ENCODE peak calls at places on chromosomes 2 and 18, in four cellular contexts. A is IMR-90, N is OCI-LY7, S is GM23338. V is an unnamed sample.

GRCh38 chr18:65409266-65409665 is 341.5 kb upstream of the CDH7 start:
- DNase-seq in A (no peak), N (no peak), S (no peak), V (no peak)

GRCh38 chr2:203396667-203397066 is 68.5 kb downstream of the ABI2 start:
- DNase-seq in A (no peak), N (no peak), S (peak), V (no peak)

GRCh38 chr2:47007826-47008225 is 92.2 kb upstream of the MCFD2 start:
- DNase-seq in A (no peak), N (no peak), S (no peak), V (no peak)

GRCh38 chr2:217011576-217011975 is 151.7 kb upstream of the TNP1 start:
- DNase-seq in A (no peak), N (no peak), S (no peak), V (no peak)

GRCh38 chr2:128734521-128735295 is 416.0 kb upstream of the HS6ST1 start:
- DNase-seq in A (peak), N (peak), S (peak), V (no peak)

GRCh38 chr2:233165895-233166661 is 85.4 kb upstream of the ATG16L1 start:
- DNase-seq in A (no peak), N (no peak), S (no peak), V (no peak)

GRCh38 chr2:55155764-55156221 is 76.3 kb downstream of the CLHC1 start:
- DNase-seq in A (peak), N (no peak), S (no peak), V (no peak)

GRCh38 chr2:238922435-238922834 is 74.5 kb downstream of the TWIST2 start:
- DNase-seq in A (no peak), N (no peak), S (no peak), V (no peak)

GRCh38 chr2:73944714-73945113 is 18.0 kb downstream of the DGUOK start:
- DNase-seq in A (no peak), N (no peak), S (no peak), V (no peak)

GRCh38 chr2:1731512-1731962 is 12.8 kb downstream of the PXDN start:
- DNase-seq in A (peak), N (no peak), S (no peak), V (no peak)

GRCh38 chr2:205769494-205769848 is 87.2 kb downstream of the NRP2 start:
- DNase-seq in A (peak), N (no peak), S (no peak), V (no peak)

GRCh38 chr18:76396792-76397191 is 98.2 kb downstream of the ZNF516 start:
- DNase-seq in A (no peak), N (no peak), S (no peak), V (no peak)

GRCh38 chr18:76398295-76398694 is 96.7 kb downstream of the ZNF516 start:
- DNase-seq in A (no peak), N (no peak), S (no peak), V (no peak)

GRCh38 chr18:76397631-76398030 is 97.4 kb downstream of the ZNF516 start:
- DNase-seq in A (no peak), N (no peak), S (no peak), V (no peak)

GRCh38 chr18:76394780-76395476 is 100.1 kb downstream of the ZNF516 start:
- DNase-seq in A (peak), N (no peak), S (no peak), V (no peak)

GRCh38 chr18:76395609-76396008 is 99.4 kb downstream of the ZNF516 start:
- DNase-seq in A (no peak), N (no peak), S (no peak), V (no peak)
- H2AFZ ChIP-seq in A (no peak), N (no peak), S (no peak), V (no peak)

DNA sequence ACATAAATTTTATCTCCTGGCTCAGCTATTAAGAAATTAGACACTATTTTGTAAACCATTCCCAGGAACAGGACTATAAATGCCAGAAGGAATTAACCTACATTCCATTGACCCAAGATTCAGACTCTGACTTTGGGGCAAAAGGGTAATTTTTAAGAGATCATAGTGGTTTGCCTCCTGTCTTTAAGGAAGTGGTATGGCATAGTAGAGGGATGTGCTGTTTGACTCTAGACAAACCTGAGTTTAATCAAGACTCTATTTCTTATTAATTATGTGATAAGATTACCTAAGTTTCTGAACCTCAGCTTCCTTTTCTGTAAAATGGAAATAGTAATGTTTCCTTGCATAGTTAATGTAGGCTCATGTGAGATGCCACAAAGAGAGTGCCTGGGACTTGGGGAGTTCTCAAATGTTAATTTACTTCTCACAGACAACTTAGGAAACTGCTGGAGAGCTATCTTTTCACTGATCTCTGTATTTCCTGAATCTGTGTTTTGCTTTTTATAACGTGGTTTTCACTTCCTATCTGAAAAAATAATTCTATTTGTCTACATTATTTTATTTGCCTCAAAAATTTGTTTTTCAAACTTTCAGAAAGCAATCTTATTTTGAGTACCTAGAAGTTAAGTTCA is 11.9 kb upstream of the SLC40A1 start:
- DNase-seq in A (no peak), N (no peak), S (no peak), V (no peak)
- H2AFZ ChIP-seq in A (no peak), N (no peak), S (no peak), V (no peak)

GRCh38 chr18:61333746-61334490 is 688 bp downstream of the CDH20 start:
- DNase-seq in A (no peak), N (no peak), S (peak), V (no peak)

GRCh38 chr18:61334491-61334850 is 1.2 kb downstream of the CDH20 start:
- DNase-seq in A (no peak), N (no peak), S (no peak), V (no peak)

GRCh38 chr18:61331051-61331450 is 2.2 kb upstream of the CDH20 start:
- DNase-seq in A (no peak), N (no peak), S (no peak), V (no peak)

GRCh38 chr18:61334951-61335736 is 1.9 kb downstream of the CDH20 start:
- DNase-seq in A (no peak), N (no peak), S (no peak), V (no peak)

DNA sequence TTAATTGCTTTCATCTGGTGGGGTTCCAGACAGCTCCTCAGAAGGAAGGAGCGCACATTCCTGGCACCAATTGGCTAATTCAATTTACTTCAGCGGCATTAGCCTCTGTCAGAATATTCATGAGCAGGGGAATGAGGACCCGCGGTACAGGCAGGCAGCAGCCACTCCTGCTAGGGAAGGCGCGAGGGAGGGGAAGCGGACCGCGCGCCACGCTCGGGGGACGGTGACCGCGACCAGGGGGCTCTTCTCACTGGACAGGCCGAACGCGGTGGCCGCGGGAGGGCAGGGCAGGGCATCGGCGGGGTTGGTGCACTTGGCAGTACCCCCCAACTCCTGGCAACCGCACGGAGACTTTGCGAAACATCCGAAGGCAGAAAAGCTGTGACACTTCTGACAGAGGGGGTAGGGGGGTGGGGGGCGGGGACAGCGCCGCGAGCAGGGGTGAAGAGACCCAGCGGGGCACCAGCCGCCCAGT is at the start of gene CDH20:
- DNase-seq in A (no peak), N (no peak), S (peak), V (no peak)
- H2AFZ ChIP-seq in A (peak), N (no peak), S (peak), V (no peak)

DNA sequence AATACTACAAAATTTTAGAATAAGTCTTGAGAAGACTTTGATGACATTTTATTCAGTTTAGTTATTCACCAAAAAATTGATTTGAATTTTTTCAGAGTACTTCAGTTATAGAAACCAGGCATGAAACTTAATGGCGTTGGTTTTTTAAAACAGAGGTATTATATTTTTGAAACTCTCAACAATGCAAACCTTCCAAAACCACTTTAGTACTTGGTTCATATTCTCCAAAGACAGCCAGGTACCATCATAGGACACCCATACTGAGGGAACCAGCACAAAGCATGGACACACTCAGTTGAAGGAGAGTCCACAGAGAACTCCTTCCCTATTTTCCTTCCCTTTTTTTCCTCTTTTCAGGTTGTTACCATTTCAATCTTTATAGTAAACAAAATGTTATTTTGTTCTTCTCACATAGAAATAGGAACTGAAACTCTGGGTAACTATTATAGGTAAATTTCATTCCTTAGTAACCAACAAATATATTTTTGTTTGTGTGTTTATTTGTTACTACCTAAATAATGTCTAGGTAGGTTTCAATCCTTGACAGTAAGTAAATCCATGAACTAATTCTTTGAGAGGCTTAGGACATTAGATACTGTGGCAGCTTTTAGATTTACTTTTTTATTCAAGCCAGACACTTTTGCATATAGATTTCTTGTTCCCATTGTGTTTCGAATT is 95.8 kb downstream of the TMEFF2 start:
- DNase-seq in A (no peak), N (no peak), S (no peak), V (no peak)
- H2AFZ ChIP-seq in A (no peak), N (no peak), S (no peak), V (no peak)

GRCh38 chr2:100718065-100718570 is 101.8 kb upstream of the NPAS2 start:
- DNase-seq in A (no peak), N (no peak), S (no peak), V (no peak)

GRCh38 chr2:100708333-100708732 is 111.6 kb upstream of the NPAS2 start:
- DNase-seq in A (no peak), N (no peak), S (no peak), V (no peak)

GRCh38 chr2:100707016-100707947 is 112.7 kb upstream of the NPAS2 start:
- DNase-seq in A (no peak), N (no peak), S (no peak), V (no peak)

DNA sequence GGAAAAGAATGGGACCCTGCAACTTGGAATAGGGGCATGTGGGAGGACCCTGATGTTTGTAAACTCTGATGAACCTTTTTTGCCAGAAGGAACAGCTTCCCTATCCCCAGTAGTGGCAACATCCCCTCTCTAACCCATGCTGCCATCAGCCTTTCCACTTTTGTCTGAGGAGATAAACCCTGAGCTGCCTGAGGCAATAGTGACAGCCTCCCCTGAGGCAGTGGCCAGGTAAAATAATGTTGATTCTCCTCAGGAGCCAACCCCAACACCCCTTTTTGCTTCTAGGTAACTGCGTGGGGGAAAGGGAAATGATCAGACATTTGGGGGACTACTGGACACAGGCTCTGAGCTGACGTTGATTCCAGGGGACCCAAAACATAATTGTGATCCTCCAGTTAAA is 106.8 kb upstream of the NPAS2 start:
- DNase-seq in A (no peak), N (no peak), S (no peak), V (no peak)
- H2AFZ ChIP-seq in A (no peak), N (no peak), S (no peak), V (no peak)

DNA sequence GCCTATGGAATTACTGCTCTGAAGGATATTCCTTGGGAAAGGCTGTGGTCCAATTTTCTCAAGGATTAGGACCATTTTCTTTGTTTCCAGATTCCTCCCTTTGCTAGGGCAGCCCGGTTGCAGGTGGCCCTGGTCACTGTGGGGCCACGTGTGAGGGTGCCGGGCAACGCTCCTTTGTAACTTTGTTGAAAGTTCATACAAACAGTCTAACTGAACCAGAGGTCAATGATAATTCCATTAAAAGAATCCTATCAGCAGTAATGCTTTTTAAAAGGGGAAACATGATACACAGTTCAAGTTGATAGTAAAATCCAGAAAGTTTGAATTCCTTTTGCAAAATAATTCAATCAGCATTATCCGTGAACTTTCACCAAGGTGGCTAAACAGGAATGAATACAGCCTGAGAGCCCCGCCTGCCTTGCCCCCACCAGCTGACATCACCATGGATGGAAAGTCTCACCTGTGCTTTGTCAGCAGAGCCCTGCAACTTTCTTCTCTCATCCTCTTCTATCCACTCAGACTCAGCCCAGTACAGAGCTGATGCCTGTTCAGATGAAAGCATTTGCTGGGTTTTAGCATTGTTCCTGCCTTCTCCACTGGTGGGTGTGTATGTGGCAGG is 166.2 kb downstream of the ACKR3 start:
- DNase-seq in A (no peak), N (no peak), S (no peak), V (no peak)
- H2AFZ ChIP-seq in A (no peak), N (no peak), S (no peak), V (no peak)

GRCh38 chr2:32926708-32927084 is 20.1 kb upstream of the LTBP1 start:
- DNase-seq in A (peak), N (peak), S (peak), V (no peak)

GRCh38 chr2:32925976-32926707 is 20.6 kb upstream of the LTBP1 start:
- DNase-seq in A (no peak), N (no peak), S (no peak), V (no peak)

GRCh38 chr2:32925283-32925682 is 21.5 kb upstream of the LTBP1 start:
- DNase-seq in A (no peak), N (no peak), S (no peak), V (no peak)

GRCh38 chr2:32918774-32919173 is 28.0 kb upstream of the LTBP1 start:
- DNase-seq in A (no peak), N (no peak), S (no peak), V (no peak)

DNA sequence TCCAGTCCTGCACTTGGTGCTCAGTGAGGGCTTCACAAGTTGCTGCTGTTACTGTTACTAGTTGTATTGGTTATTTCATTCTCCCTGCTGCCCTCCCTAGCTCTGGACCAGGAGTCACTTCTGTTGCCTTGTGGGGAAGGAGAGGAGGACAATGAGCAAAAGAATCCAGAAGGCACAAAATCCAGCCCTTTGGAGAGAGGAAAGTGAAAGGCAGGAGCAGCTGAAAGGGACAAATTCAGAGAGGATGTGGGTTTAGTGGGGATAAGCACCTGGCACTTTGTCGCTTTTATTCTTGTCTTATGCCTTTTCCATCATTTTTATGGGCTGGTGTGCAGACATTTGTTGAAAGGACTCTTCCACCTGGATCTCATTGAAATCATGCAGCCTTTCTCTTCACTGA is 24.3 kb upstream of the LTBP1 start:
- DNase-seq in A (no peak), N (no peak), S (no peak), V (no peak)
- H2AFZ ChIP-seq in A (no peak), N (no peak), S (no peak), V (no peak)